ENCODE peak calls at places on chromosomes 4 and X, in eight cellular contexts. A, O, K, S, J, L, P and E are unnamed samples.

GRCh38 chr4:101865501-101866062 is 75.1 kb downstream of the BANK1 start:
- DNase-seq in A (no peak), O (no peak), K (peak), S (peak), J (no peak), L (no peak), P (no peak), E (no peak)

GRCh38 chrX:69503228-69503834 is 795 bp upstream of the NALF2 start:
- DNase-seq in A (no peak), O (peak), K (no peak), S (no peak), J (peak), L (peak), P (no peak), E (no peak)

GRCh38 chr4:30757357-30757756 is 37.2 kb downstream of the PCDH7 start:
- DNase-seq in A (no peak), O (no peak), K (no peak), S (peak), J (peak), L (no peak), P (peak), E (no peak)

GRCh38 chrX:40683245-40683644 is 35.9 kb upstream of the CXorf38 start:
- DNase-seq in A (no peak), O (no peak), K (no peak), S (no peak), J (no peak), L (no peak), P (no peak), E (no peak)

GRCh38 chr4:107094332-107094731 is 58.2 kb upstream of the DKK2 start:
- DNase-seq in A (no peak), O (no peak), K (peak), S (peak), J (peak), L (no peak), P (peak), E (no peak)

GRCh38 chrX:40314070-40314469 is 216.3 kb upstream of the BCOR start:
- DNase-seq in A (no peak), O (no peak), K (no peak), S (no peak), J (no peak), L (no peak), P (no peak), E (no peak)

GRCh38 chr4:151294833-151295496 is 18.0 kb downstream of the PRSS48 start:
- DNase-seq in A (no peak), O (no peak), K (no peak), S (no peak), J (no peak), L (no peak), P (no peak), E (no peak)

GRCh38 chr4:21596521-21596920 is 352.1 kb downstream of the KCNIP4 start:
- DNase-seq in A (no peak), O (no peak), K (no peak), S (no peak), J (no peak), L (no peak), P (no peak), E (no peak)

GRCh38 chr4:184950926-184951325 is 67.4 kb upstream of the HELT start:
- DNase-seq in A (no peak), O (no peak), K (no peak), S (no peak), J (no peak), L (no peak), P (no peak), E (no peak)

GRCh38 chrX:107667426-107667825 is 39.1 kb downstream of the PRPS1 start:
- DNase-seq in A (no peak), O (no peak), K (no peak), S (no peak), J (no peak), L (no peak), P (no peak), E (no peak)

GRCh38 chr4:41358626-41359025 is 101.9 kb downstream of the UCHL1 start:
- DNase-seq in A (peak), O (no peak), K (no peak), S (peak), J (no peak), L (no peak), P (no peak), E (no peak)

GRCh38 chr4:20318011-20318898 is 66.5 kb downstream of the SLIT2 start:
- DNase-seq in A (no peak), O (no peak), K (no peak), S (no peak), J (no peak), L (no peak), P (no peak), E (no peak)

GRCh38 chr4:128379860-128380259 is 92.2 kb upstream of the PGRMC2 start:
- DNase-seq in A (peak), O (no peak), K (peak), S (peak), J (no peak), L (no peak), P (peak), E (no peak)

GRCh38 chr4:128718793-128719192 is 90.7 kb upstream of the JADE1 start:
- DNase-seq in A (no peak), O (no peak), K (no peak), S (peak), J (no peak), L (no peak), P (no peak), E (no peak)

GRCh38 chr4:167233523-167234387 is 539 bp downstream of the SPOCK3 start:
- DNase-seq in A (no peak), O (peak), K (no peak), S (peak), J (no peak), L (no peak), P (peak), E (no peak)

GRCh38 chr4:189187531-189188052 is 753.1 kb upstream of the FRG1 start:
- DNase-seq in A (no peak), O (no peak), K (no peak), S (no peak), J (no peak), L (no peak), P (no peak), E (no peak)

GRCh38 chrX:93673869-93674271 is at the start of gene FAM133A:
- DNase-seq in A (no peak), O (no peak), K (no peak), S (no peak), J (no peak), L (peak), P (no peak), E (peak)

GRCh38 chr4:7379161-7379560 is 55.6 kb downstream of the PSAPL1 start:
- DNase-seq in A (no peak), O (no peak), K (no peak), S (no peak), J (no peak), L (no peak), P (no peak), E (no peak)

GRCh38 chr4:152972821-152973613 is 36.9 kb downstream of the FHDC1 start:
- DNase-seq in A (no peak), O (no peak), K (no peak), S (peak), J (peak), L (no peak), P (peak), E (no peak)

GRCh38 chr4:80266902-80267380 is 477 bp downstream of the FGF5 start:
- DNase-seq in A (no peak), O (no peak), K (no peak), S (peak), J (no peak), L (no peak), P (peak), E (no peak)

GRCh38 chr4:51895158-51895557 is 52.2 kb downstream of the DCUN1D4 start:
- DNase-seq in A (no peak), O (no peak), K (no peak), S (peak), J (no peak), L (no peak), P (no peak), E (no peak)

GRCh38 chrX:128975716-128976115 is 547.6 kb downstream of the SMARCA1 start:
- DNase-seq in A (no peak), O (peak), K (no peak), S (no peak), J (no peak), L (peak), P (peak), E (no peak)

GRCh38 chrX:136046295-136046894 is 61.2 kb downstream of the SLC9A6 start:
- DNase-seq in A (no peak), O (no peak), K (no peak), S (no peak), J (no peak), L (no peak), P (no peak), E (no peak)

GRCh38 chrX:9681422-9681821 is 84.2 kb downstream of the GPR143 start:
- DNase-seq in A (no peak), O (no peak), K (no peak), S (peak), J (no peak), L (no peak), P (no peak), E (no peak)

GRCh38 chr4:4412661-4413372 is 25.9 kb downstream of the NSG1 start:
- DNase-seq in A (no peak), O (no peak), K (no peak), S (no peak), J (no peak), L (no peak), P (no peak), E (no peak)

GRCh38 chr4:119735136-119735770 is 106.6 kb upstream of the PDE5A start:
- DNase-seq in A (no peak), O (no peak), K (no peak), S (peak), J (peak), L (no peak), P (peak), E (no peak)

GRCh38 chr4:129264008-129264657 is 168.2 kb downstream of the C4orf33 start:
- DNase-seq in A (no peak), O (no peak), K (no peak), S (no peak), J (no peak), L (no peak), P (no peak), E (no peak)

GRCh38 chr4:80740375-80740774 is 290.1 kb upstream of the BMP3 start:
- DNase-seq in A (no peak), O (no peak), K (no peak), S (no peak), J (no peak), L (no peak), P (no peak), E (no peak)

GRCh38 chr4:67436742-67437141 is 108.6 kb downstream of the CENPC start:
- DNase-seq in A (no peak), O (no peak), K (no peak), S (no peak), J (no peak), L (no peak), P (no peak), E (no peak)

GRCh38 chr4:86856896-86857295 is 7.7 kb upstream of the SLC10A6 start:
- DNase-seq in A (no peak), O (no peak), K (no peak), S (peak), J (no peak), L (no peak), P (no peak), E (no peak)

GRCh38 chrX:120308959-120309872 is 2.0 kb downstream of the TMEM255A start:
- DNase-seq in A (peak), O (peak), K (no peak), S (peak), J (no peak), L (no peak), P (no peak), E (no peak)

GRCh38 chr4:25424539-25425228 is 47.6 kb downstream of the ANAPC4 start:
- DNase-seq in A (no peak), O (no peak), K (no peak), S (no peak), J (no peak), L (no peak), P (no peak), E (no peak)

GRCh38 chrX:134797390-134797700 is 139.1 kb upstream of the PLAC1 start:
- DNase-seq in A (no peak), O (no peak), K (no peak), S (no peak), J (no peak), L (no peak), P (no peak), E (no peak)

GRCh38 chrX:19046343-19047215 is 62.7 kb upstream of the PHKA2 start:
- DNase-seq in A (no peak), O (no peak), K (peak), S (peak), J (no peak), L (no peak), P (peak), E (no peak)